ENCODE peak calls at places on chromosomes 16 and 17, in nine cellular contexts. J is hippocampal formation, K is HS-5, A is amniotic stem cell, U is T1000, D is NCI-H187, R is astrocyte, O is HFFc6, F is omental fat pad. H is an unnamed sample.

GRCh38 chr17:58666858-58667267 is 25.0 kb downstream of the TEX14 start:
- DNase-seq in J (peak; percentile 17), K (no peak), A (peak; percentile 22), U (no peak), D (no peak), R (no peak), O (peak; percentile 65), F (peak; percentile 33), H (no peak)

GRCh38 chr17:27396941-27397340 is 59.3 kb upstream of the KSR1 start:
- DNase-seq in J (no peak), K (no peak), A (peak; percentile 22), U (no peak), D (no peak), R (peak; percentile 55), O (no peak), F (no peak), H (peak; percentile 69)

GRCh38 chr17:38327936-38328335 is 15.8 kb downstream of the GPR179 start:
- DNase-seq in J (no peak), K (no peak), A (no peak), U (no peak), D (no peak), R (no peak), O (no peak), F (no peak), H (no peak)

GRCh38 chr17:830950-831349 is 48.8 kb downstream of the MRM3 start:
- DNase-seq in J (no peak), K (no peak), A (no peak), U (no peak), D (no peak), R (no peak), O (no peak), F (no peak), H (no peak)

GRCh38 chr17:63996430-63997182 is 1.5 kb upstream of the PRR29 start:
- DNase-seq in J (no peak), K (no peak), A (no peak), U (no peak), D (no peak), R (no peak), O (no peak), F (no peak), H (no peak)

GRCh38 chr16:66878067-66878466 is 2.2 kb upstream of the PDP2 start:
- DNase-seq in J (no peak), K (no peak), A (no peak), U (no peak), D (no peak), R (peak; percentile 54), O (no peak), F (no peak), H (no peak)

GRCh38 chr17:62597920-62598319 is 29.6 kb upstream of the MRC2 start:
- DNase-seq in J (no peak), K (no peak), A (peak; percentile 21), U (no peak), D (no peak), R (no peak), O (peak; percentile 28), F (no peak), H (peak; percentile 24)

GRCh38 chr17:67575325-67575724 is 142.4 kb upstream of the NOL11 start:
- DNase-seq in J (no peak), K (no peak), A (no peak), U (no peak), D (peak; percentile 28), R (no peak), O (no peak), F (no peak), H (no peak)

GRCh38 chr16:76311260-76311659 is 34.1 kb downstream of the CNTNAP4 start:
- DNase-seq in J (no peak), K (no peak), A (no peak), U (no peak), D (no peak), R (no peak), O (no peak), F (no peak), H (no peak)

GRCh38 chr16:23784811-23785447 is 30.1 kb downstream of the CHP2 start:
- DNase-seq in J (no peak), K (no peak), A (no peak), U (no peak), D (no peak), R (peak; percentile 18), O (peak; percentile 53), F (no peak), H (no peak)

GRCh38 chr17:68768804-68769203 is 167.6 kb upstream of the FAM20A start:
- DNase-seq in J (no peak), K (no peak), A (no peak), U (no peak), D (no peak), R (no peak), O (no peak), F (no peak), H (no peak)

GRCh38 chr16:22728167-22728836 is 85.7 kb upstream of the HS3ST2 start:
- DNase-seq in J (no peak), K (no peak), A (no peak), U (no peak), D (no peak), R (no peak), O (no peak), F (no peak), H (no peak)

GRCh38 chr16:11696266-11697012 is 28.2 kb downstream of the SNN start:
- DNase-seq in J (no peak), K (no peak), A (no peak), U (no peak), D (no peak), R (no peak), O (no peak), F (no peak), H (no peak)

H was measured in stromal cell of bone marrow.